ENCODE peak calls at places on chromosomes 4 and X, in four cellular contexts. V is K562, S is HepG2, J is SK-N-SH. G is an unnamed sample.

GRCh38 chr4:9785926-9786325 is 4.5 kb downstream of the DRD5 start:
- DNase-seq in V (no peak), S (no peak), J (no peak), G (no peak)

GRCh38 chr4:52657630-52658501 is 1.2 kb downstream of the USP46 start:
- DNase-seq in V (no peak), S (no peak), J (peak; percentile 45), G (peak; percentile 58)

GRCh38 chr4:88891636-88892035 is 165.3 kb downstream of the FAM13A start:
- DNase-seq in S (no peak), V (no peak), J (no peak), G (no peak)

GRCh38 chrX:144683247-144683646 is 564.1 kb upstream of the SPANXN1 start:
- DNase-seq in J (no peak), S (no peak), V (no peak), G (no peak)

GRCh38 chr4:168511780-168512467 is 15.1 kb downstream of the PALLD start:
- DNase-seq in V (no peak), S (no peak), J (no peak), G (peak; percentile 13)

GRCh38 chr4:33802578-33802977 is 2441.7 kb downstream of the ARAP2 start:
- DNase-seq in V (no peak), J (no peak), S (no peak), G (no peak)

GRCh38 chr4:181822005-181822375 is 421.2 kb upstream of the TENM3 start:
- DNase-seq in S (no peak), J (peak; percentile 23), V (no peak), G (no peak)

GRCh38 chrX:44228621-44229020 is 114.9 kb downstream of the EFHC2 start:
- DNase-seq in S (no peak), J (no peak), V (no peak), G (no peak)

GRCh38 chr4:38605794-38606586 is 58.0 kb upstream of the KLF3 start:
- DNase-seq in J (no peak), S (peak; percentile 70), V (peak; percentile 27), G (no peak)

GRCh38 chrX:132173647-132174046 is 45.6 kb downstream of the RAP2C start:
- DNase-seq in V (no peak), J (no peak), S (no peak), G (no peak)

GRCh38 chr4:124712417-124713212 is at the start of gene ANKRD50:
- DNase-seq in V (peak; percentile 89), S (peak; percentile 74), J (peak; percentile 93), G (peak; percentile 89)

GRCh38 chr4:8376361-8377102 is 64.0 kb downstream of the ACOX3 start:
- DNase-seq in S (no peak), J (peak; percentile 58), V (no peak), G (no peak)

GRCh38 chr4:165757426-165757825 is 115.6 kb upstream of the TLL1 start:
- DNase-seq in V (no peak), J (no peak), S (no peak), G (no peak)

GRCh38 chrX:19658030-19658429 is 142.7 kb upstream of the MAP3K15 start:
- DNase-seq in S (no peak), J (no peak), V (no peak), G (no peak)

GRCh38 chr4:177118596-177118995 is 191.1 kb upstream of the NEIL3 start:
- DNase-seq in S (no peak), V (no peak), J (peak; percentile 1), G (no peak)

GRCh38 chr4:3316146-3316545 is 23.3 kb downstream of the RGS12 start:
- DNase-seq in V (no peak), S (no peak), J (no peak), G (no peak)

GRCh38 chrX:9494806-9495205 is 29.9 kb downstream of the TBL1X start:
- DNase-seq in V (peak; percentile 47), S (no peak), J (no peak), G (no peak)

GRCh38 chrX:40157228-40158035 is 59.7 kb upstream of the BCOR start:
- DNase-seq in V (no peak), S (no peak), J (no peak), G (peak; percentile 32)
- TF ChIP-seq FOXJ3 in V (no peak), S (no peak), J (no peak), G (no peak)

GRCh38 chrX:148333989-148334388 is 166.4 kb upstream of the AFF2 start:
- DNase-seq in S (no peak), J (no peak), V (no peak), G (no peak)
- TF ChIP-seq FOXJ3 in S (no peak), J (no peak), V (no peak), G (no peak)

GRCh38 chr4:41160010-41160789 is 54.1 kb downstream of the APBB2 start:
- DNase-seq in S (no peak), J (no peak), V (no peak), G (no peak)
- TF ChIP-seq FOXJ3 in S (no peak), J (no peak), V (no peak), G (no peak)

DNA sequence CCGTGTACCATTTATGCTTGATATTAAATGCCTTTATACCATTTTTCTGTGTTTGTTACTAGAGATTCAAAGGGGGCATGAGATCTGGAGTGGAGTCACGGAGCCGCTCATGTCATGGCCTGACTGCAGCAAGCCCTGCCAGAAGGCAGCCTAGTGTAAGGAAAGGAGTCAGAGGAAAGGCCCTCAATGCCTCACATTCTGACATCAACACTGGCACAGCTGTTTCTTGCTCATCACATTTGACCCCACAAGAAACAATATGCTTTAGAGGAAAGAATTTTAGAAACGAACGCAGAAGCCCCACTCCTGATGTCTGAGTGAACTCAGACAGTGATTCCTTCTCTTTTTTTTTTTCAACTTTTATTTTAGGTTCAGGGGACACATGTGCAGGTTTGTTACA is 322.4 kb upstream of the CPEB2 start:
- DNase-seq in J (no peak), S (no peak), V (no peak), G (no peak)
- TF ChIP-seq FOXJ3 in J (no peak), S (no peak), V (no peak), G (no peak)

G was measured in WTC11.